ENCODE peak calls at places on chromosomes 11 and 22, in six cellular contexts. One of them, this sample, is unnamed.

GRCh38 chr22:49689255-49689770 is 138.4 kb downstream of the BRD1 start:
- DNase-seq in mammary epithelial cell: no peak
- DNase-seq in endodermal cell: peak; percentile 21
- DNase-seq in IMR-90: no peak
- DNase-seq in mesendoderm: no peak
- DNase-seq in fibroblast of lung: no peak
- DNase-seq in this sample: no peak

GRCh38 chr22:27212617-27213177 is 555.3 kb downstream of the MIAT start:
- DNase-seq in mammary epithelial cell: no peak
- DNase-seq in endodermal cell: no peak
- DNase-seq in IMR-90: peak; percentile 98
- DNase-seq in mesendoderm: peak; percentile 44
- DNase-seq in fibroblast of lung: peak; percentile 99
- DNase-seq in this sample: peak; percentile 98

GRCh38 chr22:19431641-19432091 is at the start of gene HIRA:
- DNase-seq in mammary epithelial cell: peak; percentile 79
- DNase-seq in endodermal cell: peak; percentile 93
- DNase-seq in IMR-90: peak; percentile 66
- DNase-seq in mesendoderm: peak; percentile 86
- DNase-seq in fibroblast of lung: peak; percentile 77
- DNase-seq in this sample: peak; percentile 88

GRCh38 chr22:40654522-40655167 is 18.1 kb upstream of the MRTFA start:
- DNase-seq in mammary epithelial cell: peak; percentile 62
- DNase-seq in endodermal cell: peak; percentile 73
- DNase-seq in IMR-90: peak; percentile 83
- DNase-seq in mesendoderm: peak; percentile 52
- DNase-seq in fibroblast of lung: peak; percentile 84
- DNase-seq in this sample: peak; percentile 69

GRCh38 chr22:48531721-48532435 is 1295.8 kb downstream of the BRD1 start:
- DNase-seq in mammary epithelial cell: no peak
- DNase-seq in endodermal cell: no peak
- DNase-seq in IMR-90: no peak
- DNase-seq in mesendoderm: no peak
- DNase-seq in fibroblast of lung: no peak
- DNase-seq in this sample: no peak

GRCh38 chr11:79147731-79148130 is 293.1 kb downstream of the TENM4 start:
- DNase-seq in mammary epithelial cell: no peak
- DNase-seq in endodermal cell: peak; percentile 13
- DNase-seq in IMR-90: no peak
- DNase-seq in mesendoderm: no peak
- DNase-seq in fibroblast of lung: no peak
- DNase-seq in this sample: no peak

GRCh38 chr22:28892175-28892731 is 8.9 kb downstream of the ZNRF3 start:
- DNase-seq in mammary epithelial cell: peak; percentile 70
- DNase-seq in endodermal cell: no peak
- DNase-seq in IMR-90: no peak
- DNase-seq in mesendoderm: no peak
- DNase-seq in fibroblast of lung: no peak
- DNase-seq in this sample: no peak

GRCh38 chr11:122910775-122911174 is 28.2 kb downstream of the JHY start:
- DNase-seq in mammary epithelial cell: peak; percentile 8
- DNase-seq in endodermal cell: no peak
- DNase-seq in IMR-90: peak; percentile 38
- DNase-seq in mesendoderm: peak; percentile 36
- DNase-seq in fibroblast of lung: peak; percentile 29
- DNase-seq in this sample: peak; percentile 29

DNA sequence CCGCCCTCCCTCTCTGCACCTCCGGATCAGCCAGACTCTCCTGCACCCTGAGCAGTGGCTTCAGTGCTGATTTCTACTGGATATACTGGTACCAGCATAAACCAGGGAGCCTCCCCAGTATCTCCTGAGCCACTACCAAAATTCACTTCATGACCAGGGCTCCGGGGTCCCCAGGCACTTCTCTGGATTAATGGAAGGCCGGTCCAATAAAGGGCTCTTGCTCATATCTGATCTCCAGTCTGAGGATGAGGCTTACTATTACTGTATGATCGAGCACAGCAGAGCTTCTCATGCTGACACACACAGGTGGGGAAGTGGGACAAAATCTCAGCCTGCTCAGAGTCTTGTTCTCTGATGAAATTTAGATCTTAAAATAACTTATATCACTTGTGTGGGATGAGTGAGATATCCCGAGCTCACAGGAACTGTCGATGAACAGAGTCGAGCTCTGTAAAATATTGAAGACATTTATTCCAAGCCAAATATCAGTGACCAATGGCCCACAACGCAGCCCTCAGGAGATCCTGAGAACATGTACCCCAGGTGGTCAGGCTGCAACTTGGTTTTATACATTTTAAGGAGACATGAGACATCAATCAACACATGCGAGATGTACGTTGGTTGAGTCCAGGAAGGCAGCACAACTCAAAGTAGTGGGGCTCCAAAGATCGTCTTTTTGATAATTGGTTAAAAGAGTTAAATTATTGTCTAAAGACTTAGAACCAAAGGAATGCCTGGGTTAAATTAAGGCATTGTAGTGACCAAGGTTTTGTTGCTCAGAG is 93.0 kb upstream of the TOP3B start:
- DNase-seq in mammary epithelial cell: no peak
- DNase-seq in endodermal cell: no peak
- DNase-seq in IMR-90: no peak
- DNase-seq in mesendoderm: no peak
- DNase-seq in fibroblast of lung: no peak
- DNase-seq in this sample: no peak
- H3K27me3 ChIP-seq in mammary epithelial cell: no peaks in the 10 kb centered on the region
- H3K27me3 ChIP-seq in endodermal cell: peaks cover 81% of the 10 kb centered on the region
- H3K27me3 ChIP-seq in IMR-90: peaks cover 13% of the 10 kb centered on the region
- H3K27me3 ChIP-seq in mesendoderm: peaks cover 8% of the 10 kb centered on the region
- H3K27me3 ChIP-seq in fibroblast of lung: peaks cover 3% of the 10 kb centered on the region
- H3K27me3 ChIP-seq in this sample: no peaks in the 10 kb centered on the region

GRCh38 chr22:47446821-47447810 is 684.7 kb downstream of the TBC1D22A start:
- DNase-seq in mammary epithelial cell: no peak
- DNase-seq in endodermal cell: no peak
- DNase-seq in IMR-90: no peak
- DNase-seq in mesendoderm: no peak
- DNase-seq in fibroblast of lung: no peak
- DNase-seq in this sample: no peak

GRCh38 chr22:47446331-47446730 is 683.9 kb downstream of the TBC1D22A start:
- DNase-seq in mammary epithelial cell: no peak
- DNase-seq in endodermal cell: no peak
- DNase-seq in IMR-90: no peak
- DNase-seq in mesendoderm: no peak
- DNase-seq in fibroblast of lung: no peak
- DNase-seq in this sample: no peak

GRCh38 chr22:47445212-47445611 is 682.8 kb downstream of the TBC1D22A start:
- DNase-seq in mammary epithelial cell: no peak
- DNase-seq in endodermal cell: no peak
- DNase-seq in IMR-90: no peak
- DNase-seq in mesendoderm: no peak
- DNase-seq in fibroblast of lung: no peak
- DNase-seq in this sample: no peak

GRCh38 chr22:47444746-47445065 is 682.3 kb downstream of the TBC1D22A start:
- DNase-seq in mammary epithelial cell: no peak
- DNase-seq in endodermal cell: no peak
- DNase-seq in IMR-90: no peak
- DNase-seq in mesendoderm: no peak
- DNase-seq in fibroblast of lung: no peak
- DNase-seq in this sample: no peak

DNA sequence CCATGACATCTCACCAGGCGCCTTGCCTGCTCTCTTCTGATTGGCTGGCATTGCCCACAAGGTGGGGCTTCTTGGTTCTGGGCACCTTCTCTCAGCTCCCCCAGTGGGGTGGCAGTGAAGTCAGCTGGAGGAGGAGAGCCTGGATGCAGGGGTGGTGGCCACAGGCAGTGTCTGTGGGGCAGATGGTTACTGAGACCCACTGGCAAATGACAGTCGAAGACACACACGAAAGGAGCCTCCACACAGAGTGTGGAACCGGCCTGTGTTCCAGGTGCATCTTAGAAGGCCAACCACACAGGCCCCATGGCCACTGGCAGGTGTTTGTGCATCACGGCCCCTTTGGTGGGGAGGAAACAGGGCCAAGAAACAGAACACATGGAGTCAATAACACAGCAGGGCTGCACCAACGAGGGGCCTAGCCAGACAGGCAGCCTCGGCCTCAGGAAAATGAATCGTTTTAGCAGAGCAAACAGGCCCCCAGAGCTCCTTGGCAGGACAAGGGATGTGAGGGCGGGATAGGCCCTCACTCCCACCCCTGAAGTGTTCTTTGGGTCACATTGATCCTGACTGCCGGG is 683.4 kb downstream of the TBC1D22A start:
- DNase-seq in mammary epithelial cell: no peak
- DNase-seq in endodermal cell: no peak
- DNase-seq in IMR-90: no peak
- DNase-seq in mesendoderm: no peak
- DNase-seq in fibroblast of lung: no peak
- DNase-seq in this sample: no peak
- H3K9ac ChIP-seq in mammary epithelial cell: no peak overlapping the region
- H3K9ac ChIP-seq in endodermal cell: no peak overlapping the region
- H3K9ac ChIP-seq in IMR-90: no peak overlapping the region
- H3K9ac ChIP-seq in mesendoderm: no peak overlapping the region
- H3K9ac ChIP-seq in fibroblast of lung: no peak overlapping the region
- H3K9ac ChIP-seq in this sample: no peak overlapping the region

GRCh38 chr22:20786536-20786979 is 12.6 kb downstream of the SERPIND1 start:
- DNase-seq in mammary epithelial cell: no peak
- DNase-seq in endodermal cell: no peak
- DNase-seq in IMR-90: no peak
- DNase-seq in mesendoderm: no peak
- DNase-seq in fibroblast of lung: no peak
- DNase-seq in this sample: no peak
- H3K4me1 ChIP-seq in mammary epithelial cell: peaks cover 5% of the 10 kb centered on the region
- H3K4me1 ChIP-seq in endodermal cell: no peaks in the 10 kb centered on the region
- H3K4me1 ChIP-seq in IMR-90: peaks cover 6% of the 10 kb centered on the region
- H3K4me1 ChIP-seq in mesendoderm: peaks cover 4% of the 10 kb centered on the region
- H3K4me1 ChIP-seq in fibroblast of lung: no peaks in the 10 kb centered on the region
- H3K4me1 ChIP-seq in this sample: peaks cover 26% of the 10 kb centered on the region

GRCh38 chr11:85759915-85760314 is 51.0 kb downstream of the SYTL2 start:
- DNase-seq in mammary epithelial cell: peak; percentile 78
- DNase-seq in endodermal cell: no peak
- DNase-seq in IMR-90: peak; percentile 94
- DNase-seq in mesendoderm: peak; percentile 57
- DNase-seq in fibroblast of lung: peak; percentile 84
- DNase-seq in this sample: peak; percentile 84
- H3K27me3 ChIP-seq in mammary epithelial cell: no peaks in the 10 kb centered on the region
- H3K27me3 ChIP-seq in endodermal cell: peaks cover 16% of the 10 kb centered on the region
- H3K27me3 ChIP-seq in IMR-90: no peaks in the 10 kb centered on the region
- H3K27me3 ChIP-seq in mesendoderm: no peaks in the 10 kb centered on the region
- H3K27me3 ChIP-seq in fibroblast of lung: no peaks in the 10 kb centered on the region
- H3K27me3 ChIP-seq in this sample: no peaks in the 10 kb centered on the region

GRCh38 chr11:102831128-102831708 is 12.2 kb downstream of the MMP3 start:
- DNase-seq in mammary epithelial cell: no peak
- DNase-seq in endodermal cell: peak; percentile 92
- DNase-seq in IMR-90: peak; percentile 23
- DNase-seq in mesendoderm: peak; percentile 50
- DNase-seq in fibroblast of lung: peak; percentile 53
- DNase-seq in this sample: peak; percentile 90
- H3K9ac ChIP-seq in mammary epithelial cell: no peak overlapping the region
- H3K9ac ChIP-seq in endodermal cell: no peak overlapping the region
- H3K9ac ChIP-seq in IMR-90: no peak overlapping the region
- H3K9ac ChIP-seq in mesendoderm: no peak overlapping the region
- H3K9ac ChIP-seq in fibroblast of lung: no peak overlapping the region
- H3K9ac ChIP-seq in this sample: peak overlapping the region; percentile 47

GRCh38 chr11:85742348-85742747 is 56.4 kb upstream of the CCDC89 start:
- DNase-seq in mammary epithelial cell: no peak
- DNase-seq in endodermal cell: no peak
- DNase-seq in IMR-90: no peak
- DNase-seq in mesendoderm: no peak
- DNase-seq in fibroblast of lung: no peak
- DNase-seq in this sample: no peak
- H3K4me1 ChIP-seq in mammary epithelial cell: peaks cover 18% of the 10 kb centered on the region
- H3K4me1 ChIP-seq in endodermal cell: peaks cover 2% of the 10 kb centered on the region
- H3K4me1 ChIP-seq in IMR-90: peaks cover 2% of the 10 kb centered on the region
- H3K4me1 ChIP-seq in mesendoderm: peaks cover 6% of the 10 kb centered on the region
- H3K4me1 ChIP-seq in fibroblast of lung: no peaks in the 10 kb centered on the region
- H3K4me1 ChIP-seq in this sample: no peaks in the 10 kb centered on the region

GRCh38 chr11:69295995-69296889 is 2.3 kb downstream of the MYEOV start:
- DNase-seq in mammary epithelial cell: peak; percentile 44
- DNase-seq in endodermal cell: no peak
- DNase-seq in IMR-90: peak; percentile 74
- DNase-seq in mesendoderm: no peak
- DNase-seq in fibroblast of lung: peak; percentile 45
- DNase-seq in this sample: peak; percentile 85

GRCh38 chr11:69293819-69294505 is at the start of gene MYEOV:
- DNase-seq in mammary epithelial cell: peak; percentile 59
- DNase-seq in endodermal cell: peak; percentile 93
- DNase-seq in IMR-90: no peak
- DNase-seq in mesendoderm: peak; percentile 80
- DNase-seq in fibroblast of lung: peak; percentile 33
- DNase-seq in this sample: peak; percentile 16

GRCh38 chr11:69296890-69297224 is 2.9 kb downstream of the MYEOV start:
- DNase-seq in mammary epithelial cell: no peak
- DNase-seq in endodermal cell: no peak
- DNase-seq in IMR-90: no peak
- DNase-seq in mesendoderm: no peak
- DNase-seq in fibroblast of lung: no peak
- DNase-seq in this sample: no peak

GRCh38 chr11:69294621-69295078 is 695 bp downstream of the MYEOV start:
- DNase-seq in mammary epithelial cell: no peak
- DNase-seq in endodermal cell: no peak
- DNase-seq in IMR-90: no peak
- DNase-seq in mesendoderm: no peak
- DNase-seq in fibroblast of lung: no peak
- DNase-seq in this sample: no peak

GRCh38 chr11:69295079-69295994 is 1.4 kb downstream of the MYEOV start:
- DNase-seq in mammary epithelial cell: no peak
- DNase-seq in endodermal cell: no peak
- DNase-seq in IMR-90: no peak
- DNase-seq in mesendoderm: no peak
- DNase-seq in fibroblast of lung: no peak
- DNase-seq in this sample: no peak
- H3K27me3 ChIP-seq in mammary epithelial cell: no peaks in the 10 kb centered on the region
- H3K27me3 ChIP-seq in endodermal cell: no peaks in the 10 kb centered on the region
- H3K27me3 ChIP-seq in IMR-90: no peaks in the 10 kb centered on the region
- H3K27me3 ChIP-seq in mesendoderm: no peaks in the 10 kb centered on the region
- H3K27me3 ChIP-seq in fibroblast of lung: no peaks in the 10 kb centered on the region
- H3K27me3 ChIP-seq in this sample: no peaks in the 10 kb centered on the region

GRCh38 chr11:57124912-57125311 is 56.8 kb upstream of the LRRC55 start:
- DNase-seq in mammary epithelial cell: no peak
- DNase-seq in endodermal cell: no peak
- DNase-seq in IMR-90: no peak
- DNase-seq in mesendoderm: peak; percentile 36
- DNase-seq in fibroblast of lung: no peak
- DNase-seq in this sample: no peak
- H3K9ac ChIP-seq in mammary epithelial cell: no peak overlapping the region
- H3K9ac ChIP-seq in endodermal cell: no peak overlapping the region
- H3K9ac ChIP-seq in IMR-90: no peak overlapping the region
- H3K9ac ChIP-seq in mesendoderm: no peak overlapping the region
- H3K9ac ChIP-seq in fibroblast of lung: no peak overlapping the region
- H3K9ac ChIP-seq in this sample: no peak overlapping the region